ENCODE peak calls at places on chromosomes 16 and 17, in four cellular contexts. One of them, this sample, is unnamed.

GRCh38 chr16:8146613-8147012 is 443.7 kb downstream of the TMEM114 start:
- DNase-seq in K562: no peak
- DNase-seq in H1: no peak
- DNase-seq in HepG2: no peak
- DNase-seq in this sample: no peak

GRCh38 chr17:48031966-48032365 is 5.6 kb downstream of the COPZ2 start:
- DNase-seq in K562: no peak
- DNase-seq in H1: no peak
- DNase-seq in HepG2: no peak
- DNase-seq in this sample: no peak

GRCh38 chr17:73616120-73616872 is 27.9 kb downstream of the SDK2 start:
- DNase-seq in K562: no peak
- DNase-seq in H1: no peak
- DNase-seq in HepG2: no peak
- DNase-seq in this sample: no peak

GRCh38 chr17:73586921-73587680 is 57.1 kb downstream of the SDK2 start:
- DNase-seq in K562: peak
- DNase-seq in H1: no peak
- DNase-seq in HepG2: peak
- DNase-seq in this sample: no peak

GRCh38 chr17:47713980-47714689 is 18.9 kb upstream of the TBX21 start:
- DNase-seq in K562: no peak
- DNase-seq in H1: no peak
- DNase-seq in HepG2: no peak
- DNase-seq in this sample: no peak

GRCh38 chr16:19589771-19590302 is 34.3 kb downstream of the VPS35L start:
- DNase-seq in K562: no peak
- DNase-seq in H1: no peak
- DNase-seq in HepG2: peak
- DNase-seq in this sample: no peak

GRCh38 chr17:44222112-44222869 is 2.8 kb upstream of the UBTF start:
- DNase-seq in K562: no peak
- DNase-seq in H1: no peak
- DNase-seq in HepG2: peak
- DNase-seq in this sample: no peak

GRCh38 chr16:10120953-10121352 is 61.3 kb downstream of the GRIN2A start:
- DNase-seq in K562: no peak
- DNase-seq in H1: no peak
- DNase-seq in HepG2: no peak
- DNase-seq in this sample: no peak

GRCh38 chr16:74073471-74073870 is 223.1 kb upstream of the PSMD7 start:
- DNase-seq in K562: no peak
- DNase-seq in H1: no peak
- DNase-seq in HepG2: no peak
- DNase-seq in this sample: no peak

GRCh38 chr16:22075776-22076175 is 16.6 kb upstream of the VWA3A start:
- DNase-seq in K562: no peak
- DNase-seq in H1: no peak
- DNase-seq in HepG2: no peak
- DNase-seq in this sample: no peak

GRCh38 chr16:66731101-66731500 is 20.3 kb downstream of the DYNC1LI2 start:
- DNase-seq in K562: no peak
- DNase-seq in H1: no peak
- DNase-seq in HepG2: no peak
- DNase-seq in this sample: no peak

GRCh38 chr17:12415031-12415430 is 250.7 kb upstream of the MYOCD start:
- DNase-seq in K562: no peak
- DNase-seq in H1: no peak
- DNase-seq in HepG2: no peak
- DNase-seq in this sample: no peak

GRCh38 chr17:68906638-68907037 is 48.6 kb downstream of the ABCA8 start:
- DNase-seq in K562: peak
- DNase-seq in H1: no peak
- DNase-seq in HepG2: peak
- DNase-seq in this sample: no peak

GRCh38 chr17:14121952-14122351 is 52.6 kb downstream of the COX10 start:
- DNase-seq in K562: no peak
- DNase-seq in H1: no peak
- DNase-seq in HepG2: no peak
- DNase-seq in this sample: no peak

GRCh38 chr16:58331024-58331707 is 36.3 kb upstream of the PRSS54 start:
- DNase-seq in K562: peak
- DNase-seq in H1: no peak
- DNase-seq in HepG2: no peak
- DNase-seq in this sample: no peak

GRCh38 chr17:77875881-77876509 is 82.5 kb upstream of the TNRC6C start:
- DNase-seq in K562: peak
- DNase-seq in H1: no peak
- DNase-seq in HepG2: no peak
- DNase-seq in this sample: no peak

GRCh38 chr17:74008196-74008595 is 195.3 kb upstream of the RPL38 start:
- DNase-seq in K562: no peak
- DNase-seq in H1: peak
- DNase-seq in HepG2: peak
- DNase-seq in this sample: no peak

GRCh38 chr16:28846933-28847273 is 755 bp upstream of the TUFM start:
- DNase-seq in K562: no peak
- DNase-seq in H1: no peak
- DNase-seq in HepG2: no peak
- DNase-seq in this sample: no peak

GRCh38 chr17:74296548-74296936 is 22.5 kb downstream of the DNAI2 start:
- DNase-seq in K562: peak
- DNase-seq in H1: peak
- DNase-seq in HepG2: peak
- DNase-seq in this sample: no peak

GRCh38 chr17:72122668-72123495 is 2.1 kb downstream of the SOX9 start:
- DNase-seq in K562: no peak
- DNase-seq in H1: no peak
- DNase-seq in HepG2: peak
- DNase-seq in this sample: no peak

GRCh38 chr16:1772908-1773702 is at the start of gene MRPS34:
- DNase-seq in K562: peak
- DNase-seq in H1: peak
- DNase-seq in HepG2: peak
- DNase-seq in this sample: peak

GRCh38 chr16:30114411-30114810 is 1.1 kb upstream of the GDPD3 start:
- DNase-seq in K562: no peak
- DNase-seq in H1: no peak
- DNase-seq in HepG2: no peak
- DNase-seq in this sample: no peak

GRCh38 chr17:63544467-63545301 is 5.6 kb upstream of the DCAF7 start:
- DNase-seq in K562: no peak
- DNase-seq in H1: no peak
- DNase-seq in HepG2: no peak
- DNase-seq in this sample: no peak

GRCh38 chr17:34670618-34671017 is 91.2 kb downstream of the TMEM132E start:
- DNase-seq in K562: no peak
- DNase-seq in H1: no peak
- DNase-seq in HepG2: no peak
- DNase-seq in this sample: no peak

GRCh38 chr16:19605701-19606100 is 50.2 kb downstream of the VPS35L start:
- DNase-seq in K562: no peak
- DNase-seq in H1: no peak
- DNase-seq in HepG2: no peak
- DNase-seq in this sample: no peak

GRCh38 chr17:7263071-7263800 is 958 bp upstream of the CLDN7 start:
- DNase-seq in K562: peak
- DNase-seq in H1: no peak
- DNase-seq in HepG2: no peak
- DNase-seq in this sample: no peak

GRCh38 chr17:3969963-3970362 is 5.7 kb upstream of the ATP2A3 start:
- DNase-seq in K562: no peak
- DNase-seq in H1: no peak
- DNase-seq in HepG2: no peak
- DNase-seq in this sample: no peak

GRCh38 chr17:13727441-13728171 is 125.9 kb upstream of the HS3ST3A1 start:
- DNase-seq in K562: no peak
- DNase-seq in H1: no peak
- DNase-seq in HepG2: no peak
- DNase-seq in this sample: no peak

GRCh38 chr17:27878776-27879562 is 14.2 kb downstream of the LYRM9 start:
- DNase-seq in K562: no peak
- DNase-seq in H1: no peak
- DNase-seq in HepG2: no peak
- DNase-seq in this sample: no peak

DNA sequence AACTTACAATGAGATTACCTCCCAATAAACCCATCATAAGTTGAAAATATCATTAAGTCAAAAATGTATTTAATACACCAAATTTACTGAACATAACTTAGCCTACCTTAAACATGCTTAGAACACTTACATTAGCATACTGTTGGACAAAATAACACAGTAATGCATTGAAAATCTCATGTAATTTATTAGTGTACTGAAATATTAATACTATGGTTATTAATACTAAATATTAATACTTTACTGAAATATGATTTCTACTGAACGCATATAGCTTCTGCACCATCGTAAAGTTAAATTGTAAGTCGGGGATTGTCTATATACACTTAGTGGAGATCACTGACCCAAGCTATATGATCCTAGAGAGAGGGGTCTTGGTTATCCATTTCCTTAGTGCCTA is 4.3 kb downstream of the USP32 start:
- DNase-seq in K562: no peak
- DNase-seq in H1: no peak
- DNase-seq in HepG2: no peak
- DNase-seq in this sample: no peak
- TF ChIP-seq CREB1 in K562: no peak
- TF ChIP-seq CREB1 in H1: no peak
- TF ChIP-seq CREB1 in HepG2: no peak
- TF ChIP-seq CREB1 in this sample: no peak

GRCh38 chr17:50778988-50779387 is 11.7 kb upstream of the ANKRD40CL start:
- DNase-seq in K562: no peak
- DNase-seq in H1: no peak
- DNase-seq in HepG2: no peak
- DNase-seq in this sample: no peak
- H3K9ac ChIP-seq in K562: no peak
- H3K9ac ChIP-seq in H1: no peak
- H3K9ac ChIP-seq in HepG2: no peak
- H3K9ac ChIP-seq in this sample: no peak

GRCh38 chr17:82328141-82328993 is 5.2 kb downstream of the SECTM1 start:
- DNase-seq in K562: no peak
- DNase-seq in H1: no peak
- DNase-seq in HepG2: peak
- DNase-seq in this sample: no peak

GRCh38 chr17:82328994-82329507 is 4.5 kb downstream of the SECTM1 start:
- DNase-seq in K562: no peak
- DNase-seq in H1: no peak
- DNase-seq in HepG2: no peak
- DNase-seq in this sample: no peak

GRCh38 chr17:82325286-82326180 is 8.0 kb downstream of the SECTM1 start:
- DNase-seq in K562: no peak
- DNase-seq in H1: no peak
- DNase-seq in HepG2: no peak
- DNase-seq in this sample: no peak

GRCh38 chr17:82327757-82328140 is 5.8 kb downstream of the SECTM1 start:
- DNase-seq in K562: no peak
- DNase-seq in H1: no peak
- DNase-seq in HepG2: no peak
- DNase-seq in this sample: no peak

DNA sequence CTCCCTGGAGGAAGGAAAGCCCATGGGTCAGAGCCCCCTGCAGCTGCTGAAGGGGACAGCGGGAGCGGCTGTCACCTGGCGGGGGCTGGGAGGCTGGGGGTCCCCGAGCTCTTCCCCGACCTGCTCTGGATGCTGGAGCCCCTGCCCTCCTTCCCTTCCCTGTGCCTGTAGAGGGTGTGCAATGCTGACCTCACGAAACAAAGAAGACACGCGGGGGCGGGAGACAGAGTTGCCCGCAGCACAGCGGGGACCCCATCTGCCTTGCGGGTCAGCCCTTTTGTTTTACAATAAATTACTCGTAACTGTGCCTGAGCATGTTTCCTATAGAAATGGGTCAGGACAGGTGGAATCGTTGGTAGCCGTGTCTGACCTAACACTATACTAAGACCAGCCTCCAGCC is 6.3 kb downstream of the SECTM1 start:
- DNase-seq in K562: no peak
- DNase-seq in H1: no peak
- DNase-seq in HepG2: no peak
- DNase-seq in this sample: no peak
- TF ChIP-seq CREB1 in K562: no peak
- TF ChIP-seq CREB1 in H1: no peak
- TF ChIP-seq CREB1 in HepG2: no peak
- TF ChIP-seq CREB1 in this sample: no peak

DNA sequence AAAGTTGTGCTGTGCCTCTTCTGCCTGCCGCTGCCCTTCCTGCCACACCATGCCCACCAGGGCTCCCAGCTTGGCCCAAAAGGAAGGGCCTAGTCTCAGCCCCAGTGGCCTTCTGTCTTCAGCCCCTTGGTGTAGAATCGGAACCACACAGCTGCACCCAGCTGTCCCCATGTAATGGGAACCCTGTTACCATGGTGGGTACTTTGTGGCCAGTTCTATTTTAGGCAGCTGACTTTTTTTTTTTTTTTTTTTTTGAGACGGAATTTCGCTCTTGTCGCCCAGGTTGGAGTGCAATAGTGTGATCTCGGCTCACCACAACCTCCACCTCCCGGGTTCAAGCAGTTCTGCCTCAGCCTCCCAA is 163.3 kb upstream of the GSE1 start:
- DNase-seq in K562: no peak
- DNase-seq in H1: no peak
- DNase-seq in HepG2: no peak
- DNase-seq in this sample: no peak
- H3K9ac ChIP-seq in K562: no peak
- H3K9ac ChIP-seq in H1: no peak
- H3K9ac ChIP-seq in HepG2: no peak
- H3K9ac ChIP-seq in this sample: no peak

This sample was measured in GM12878.